ENCODE peak calls at places on chromosomes 6 and 20, in six cellular contexts. G, N, S, V, L and W are unnamed samples. For H3K9me3, the result is how much of the 10 kb centered on the place peaks cover.

GRCh38 chr6:156992396-156992795 is 215.2 kb downstream of the ARID1B start:
- DNase-seq in G (no peak), N (no peak), S (no peak), V (no peak), L (no peak), W (no peak)

GRCh38 chr6:25084508-25084833 is 148.7 kb upstream of the RIPOR2 start:
- DNase-seq in G (no peak), N (no peak), S (no peak), V (no peak), L (no peak), W (no peak)

GRCh38 chr6:149454405-149454848 is 30.4 kb downstream of the ZC3H12D start:
- DNase-seq in G (no peak), N (peak), S (no peak), V (peak), L (peak), W (peak)

GRCh38 chr6:44478158-44478557 is 90.7 kb downstream of the CDC5L start:
- DNase-seq in G (no peak), N (no peak), S (no peak), V (no peak), L (no peak), W (no peak)

GRCh38 chr6:125906158-125906998 is 50.2 kb upstream of the HINT3 start:
- DNase-seq in G (peak), N (peak), S (peak), V (peak), L (no peak), W (peak)

GRCh38 chr6:143335865-143336264 is 114.6 kb downstream of the ADAT2 start:
- DNase-seq in G (no peak), N (no peak), S (no peak), V (no peak), L (no peak), W (no peak)

GRCh38 chr6:118325220-118325860 is 222.8 kb upstream of the PLN start:
- DNase-seq in G (no peak), N (peak), S (no peak), V (peak), L (peak), W (no peak)

GRCh38 chr6:5234869-5235268 is 25.9 kb downstream of the LYRM4 start:
- DNase-seq in G (no peak), N (no peak), S (no peak), V (no peak), L (no peak), W (no peak)

GRCh38 chr6:14791525-14791924 is 454.3 kb upstream of the JARID2 start:
- DNase-seq in G (no peak), N (peak), S (no peak), V (peak), L (peak), W (peak)

GRCh38 chr6:130029163-130029562 is 10.8 kb downstream of the L3MBTL3 start:
- DNase-seq in G (no peak), N (no peak), S (peak), V (no peak), L (no peak), W (no peak)

GRCh38 chr6:156808287-156808686 is 31.1 kb downstream of the ARID1B start:
- DNase-seq in G (no peak), N (peak), S (no peak), V (peak), L (peak), W (peak)

GRCh38 chr20:64161595-64162238 is 2.5 kb upstream of the MYT1 start:
- DNase-seq in G (no peak), N (peak), S (peak), V (peak), L (peak), W (peak)

GRCh38 chr6:118933855-118934460 is 1.0 kb downstream of the MCM9 start:
- DNase-seq in G (no peak), N (no peak), S (no peak), V (no peak), L (no peak), W (no peak)

GRCh38 chr20:33172781-33173180 is 4.8 kb downstream of the BPIFA2 start:
- DNase-seq in G (no peak), N (no peak), S (no peak), V (no peak), L (no peak), W (peak)

GRCh38 chr6:84252140-84252539 is 24.7 kb upstream of the CEP162 start:
- DNase-seq in G (no peak), N (peak), S (no peak), V (no peak), L (no peak), W (no peak)

GRCh38 chr20:16246870-16247269 is 326.4 kb downstream of the KIF16B start:
- DNase-seq in G (no peak), N (no peak), S (no peak), V (no peak), L (no peak), W (no peak)

GRCh38 chr20:37228111-37228510 is 33.5 kb downstream of the GHRH start:
- DNase-seq in G (no peak), N (peak), S (no peak), V (no peak), L (peak), W (no peak)

GRCh38 chr6:87151786-87152527 is 3.4 kb upstream of the ZNF292 start:
- DNase-seq in G (peak), N (peak), S (peak), V (peak), L (peak), W (peak)

GRCh38 chr6:113640046-113640445 is 217.1 kb upstream of the MARCKS start:
- DNase-seq in G (no peak), N (no peak), S (no peak), V (no peak), L (no peak), W (no peak)

GRCh38 chr6:128509709-128510108 is 10.7 kb downstream of the PTPRK start:
- DNase-seq in G (no peak), N (no peak), S (no peak), V (no peak), L (no peak), W (no peak)

GRCh38 chr6:111712398-111712797 is 106.7 kb upstream of the TRAF3IP2 start:
- DNase-seq in G (no peak), N (peak), S (no peak), V (peak), L (peak), W (no peak)

GRCh38 chr6:15638373-15638772 is 24.5 kb downstream of the DTNBP1 start:
- DNase-seq in G (no peak), N (no peak), S (no peak), V (no peak), L (no peak), W (no peak)

GRCh38 chr20:672975-673604 is 2.5 kb downstream of the SCRT2 start:
- DNase-seq in G (no peak), N (no peak), S (no peak), V (no peak), L (no peak), W (no peak)

GRCh38 chr6:87806098-87806497 is 104.1 kb upstream of the AKIRIN2 start:
- DNase-seq in G (no peak), N (no peak), S (no peak), V (no peak), L (no peak), W (no peak)

GRCh38 chr6:147506704-147507114 is 1.8 kb upstream of the SAMD5 start:
- DNase-seq in G (no peak), N (peak), S (no peak), V (peak), L (peak), W (peak)

GRCh38 chr20:25310921-25311728 is 63.2 kb downstream of the PYGB start:
- DNase-seq in G (no peak), N (peak), S (no peak), V (peak), L (peak), W (no peak)

GRCh38 chr20:49288250-49288751 is 10.4 kb upstream of the ZNFX1 start:
- DNase-seq in G (no peak), N (no peak), S (no peak), V (no peak), L (no peak), W (no peak)
- H3K9me3 ChIP-seq in G (under half), N (under half), S (under half), V (under half), L (under half), W (under half)

GRCh38 chr20:34210271-34210670 is 31.0 kb upstream of the ASIP start:
- DNase-seq in G (no peak), N (no peak), S (no peak), V (no peak), L (no peak), W (no peak)
- H3K9me3 ChIP-seq in G (under half), N (under half), S (under half), V (under half), L (under half), W (under half)

GRCh38 chr6:39471954-39472659 is 149.6 kb upstream of the KCNK16 start:
- DNase-seq in G (no peak), N (no peak), S (no peak), V (no peak), L (no peak), W (no peak)
- H3K9me3 ChIP-seq in G (under half), N (under half), S (under half), V (under half), L (under half), W (under half)

GRCh38 chr20:30922129-30922528 is 335.3 kb upstream of the DEFB115 start:
- DNase-seq in G (no peak), N (no peak), S (no peak), V (no peak), L (no peak), W (no peak)
- H3K9me3 ChIP-seq in G (under half), N (under half), S (under half), V (under half), L (under half), W (under half)

GRCh38 chr20:52645822-52646221 is 326.3 kb upstream of the TSHZ2 start:
- DNase-seq in G (no peak), N (no peak), S (no peak), V (no peak), L (no peak), W (no peak)
- H3K9me3 ChIP-seq in G (under half), N (under half), S (under half), V (under half), L (under half), W (under half)

GRCh38 chr6:159473435-159473834 is 219.6 kb downstream of the SOD2 start:
- DNase-seq in G (no peak), N (no peak), S (no peak), V (no peak), L (no peak), W (no peak)
- H3K9me3 ChIP-seq in G (under half), N (under half), S (under half), V (under half), L (under half), W (under half)

DNA sequence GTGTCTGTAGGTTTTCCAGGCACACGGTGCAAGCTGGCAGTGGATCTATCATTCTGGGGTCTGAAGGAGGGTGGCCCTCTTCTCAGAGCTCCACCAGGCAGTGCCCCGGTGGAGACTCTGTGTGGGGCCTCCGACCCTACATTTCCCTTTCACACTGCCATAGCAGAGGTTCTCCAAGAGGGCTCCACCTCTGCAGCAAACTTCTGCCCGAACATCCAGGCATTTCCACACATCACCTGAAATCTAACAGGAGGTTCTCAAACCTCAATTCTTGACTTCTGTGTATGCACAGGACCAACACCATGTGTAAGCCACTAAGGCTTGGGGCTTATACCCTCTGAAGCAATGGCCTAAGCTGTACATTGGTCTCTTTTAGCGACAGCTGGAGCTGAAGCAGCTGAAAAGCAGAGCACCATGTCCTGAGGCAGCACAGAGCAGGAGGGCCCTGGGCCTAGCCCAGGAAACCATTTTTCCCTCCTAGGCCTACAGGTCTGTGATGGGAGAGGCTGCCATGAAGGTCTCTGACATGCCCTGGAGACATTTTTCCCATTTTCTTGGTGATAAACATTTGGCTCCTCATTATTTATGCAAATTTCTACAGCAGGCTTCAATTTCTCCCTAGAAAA is 253.3 kb downstream of the ERMARD start:
- DNase-seq in G (no peak), N (no peak), S (no peak), V (no peak), L (no peak), W (no peak)
- H3K9me3 ChIP-seq in G (under half), N (under half), S (under half), V (under half), L (under half), W (under half)

DNA sequence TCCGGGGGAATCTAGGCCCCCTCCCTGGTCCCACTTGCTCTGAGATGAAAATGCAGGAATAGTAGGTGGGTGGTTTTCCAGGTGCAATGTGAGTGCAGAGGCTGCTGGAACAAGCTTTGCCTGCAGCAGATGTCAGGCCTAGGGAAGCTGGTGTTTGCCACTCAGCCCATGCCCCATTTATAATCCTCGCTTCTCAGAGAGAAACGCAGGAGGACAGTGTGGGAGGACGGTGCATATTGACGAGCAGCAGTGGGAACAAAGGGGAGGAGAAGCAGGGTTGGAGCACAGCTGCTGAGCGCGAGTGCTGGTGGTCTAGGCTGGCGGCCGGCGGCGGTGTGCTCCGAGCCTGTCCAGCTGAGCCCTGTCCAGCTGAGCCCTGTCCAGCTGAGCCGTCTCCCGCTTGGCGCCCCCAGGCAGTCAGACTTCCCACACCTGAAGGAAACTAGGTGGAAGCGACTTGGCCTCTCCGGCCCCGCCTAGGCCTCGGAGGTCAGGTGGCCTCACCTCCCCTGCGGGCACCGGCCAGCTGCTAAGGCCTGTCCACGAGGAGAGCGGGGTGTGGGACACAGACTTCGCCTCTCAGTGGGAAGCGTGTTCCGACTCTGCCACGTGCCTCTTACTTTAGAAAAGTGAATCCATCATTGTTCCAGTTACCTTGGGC is 49.7 kb upstream of the FRMD1 start:
- DNase-seq in G (no peak), N (no peak), S (no peak), V (no peak), L (no peak), W (no peak)
- H3K9me3 ChIP-seq in G (under half), N (under half), S (under half), V (under half), L (under half), W (under half)

DNA sequence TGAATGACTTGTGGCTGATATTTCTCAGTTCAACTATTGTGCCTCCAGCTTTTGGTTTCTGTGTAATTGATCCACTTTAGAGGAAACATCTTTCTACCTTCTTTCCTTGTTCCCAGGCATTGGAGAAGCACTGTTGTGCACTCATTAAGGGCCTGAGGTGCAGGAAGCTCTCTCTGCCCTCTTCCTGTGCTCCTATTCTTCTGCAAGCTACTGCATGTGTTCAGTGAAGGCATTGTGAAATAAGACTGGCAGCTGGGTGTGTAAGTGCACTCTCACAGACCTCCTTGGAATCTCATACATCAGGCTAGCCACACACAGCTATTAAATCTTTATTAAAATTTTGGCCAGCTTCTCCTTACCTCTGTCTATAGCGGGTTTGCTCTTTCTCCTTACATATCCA is 177.8 kb downstream of the OGFRL1 start:
- DNase-seq in G (no peak), N (no peak), S (no peak), V (no peak), L (no peak), W (no peak)
- H3K9me3 ChIP-seq in G (under half), N (under half), S (under half), V (under half), L (under half), W (under half)